ENCODE peak calls at places on chromosomes 3 and 15, in nine cellular contexts. Y is retinal pigment epithelial cell, W is dorsolateral prefrontal cortex, J is endothelial cell, O is cardiac muscle cell, R is lung, Z is upper lobe of right lung, C is ovary, T is lower leg skin. H is an unnamed sample.
A peak's percentile ranks its signal among the peaks of the same experiment; 100 is the strongest.

GRCh38 chr3:65604863-65605526 is 433.7 kb downstream of the MAGI1 start:
- DNase-seq in Z (no peak), O (peak; percentile 73), Y (no peak), C (no peak), J (no peak), R (no peak), W (no peak), T (no peak), H (no peak)

GRCh38 chr15:89917442-89918085 is 4.8 kb upstream of the ARPIN start:
- DNase-seq in J (no peak), O (no peak), W (no peak), Z (peak; percentile 36), Y (no peak), C (no peak), R (peak; percentile 42), T (no peak), H (no peak)

GRCh38 chr3:55521086-55522060 is 34.3 kb upstream of the WNT5A start:
- DNase-seq in Y (no peak), Z (no peak), J (no peak), W (no peak), O (no peak), R (no peak), C (no peak), T (peak; percentile 83), H (no peak)

GRCh38 chr3:41574900-41575299 is 375.6 kb downstream of the CTNNB1 start:
- DNase-seq in Z (no peak), Y (no peak), W (no peak), O (peak; percentile 20), T (no peak), C (no peak), J (no peak), R (no peak), H (no peak)

GRCh38 chr3:20047940-20048339 is 7.7 kb downstream of the KAT2B start:
- DNase-seq in R (no peak), Z (no peak), O (no peak), W (no peak), C (no peak), J (no peak), Y (no peak), T (no peak), H (no peak)

GRCh38 chr3:178097576-178097975 is 438.7 kb upstream of the KCNMB2 start:
- DNase-seq in C (peak; percentile 63), Y (no peak), T (no peak), Z (no peak), W (no peak), J (no peak), R (no peak), O (peak; percentile 98), H (no peak)

GRCh38 chr15:41512078-41512394 is 1.6 kb downstream of the LTK start:
- DNase-seq in J (peak; percentile 11), W (no peak), Z (no peak), C (no peak), Y (no peak), O (no peak), R (no peak), T (no peak), H (no peak)

GRCh38 chr3:64299206-64299605 is 73.9 kb upstream of the PRICKLE2 start:
- DNase-seq in W (no peak), Z (no peak), C (no peak), O (peak; percentile 32), T (no peak), Y (no peak), R (no peak), J (no peak), H (no peak)

GRCh38 chr3:46449755-46450552 is 14.8 kb downstream of the LTF start:
- DNase-seq in O (peak; percentile 9), R (no peak), T (no peak), Z (no peak), J (peak; percentile 38), Y (no peak), C (no peak), W (no peak), H (no peak)
- TF ChIP-seq CTCF in O (peak; percentile 72), R (no peak), T (no peak), Z (peak; percentile 61), J (peak; percentile 73), Y (peak; percentile 77), C (no peak), W (peak; percentile 46), H (peak; percentile 62)

GRCh38 chr3:86990171-86990733 is 697 bp downstream of the VGLL3 start:
- DNase-seq in Y (no peak), W (no peak), O (no peak), C (peak; percentile 45), J (peak; percentile 23), T (peak; percentile 84), Z (peak; percentile 70), R (no peak), H (peak; percentile 34)

GRCh38 chr3:86991482-86991815 is 500 bp upstream of the VGLL3 start:
- DNase-seq in Z (no peak), W (no peak), O (no peak), T (no peak), Y (no peak), R (no peak), C (no peak), J (no peak), H (no peak)

GRCh38 chr3:86991840-86992430 is 986 bp upstream of the VGLL3 start:
- DNase-seq in W (no peak), C (no peak), T (no peak), Z (no peak), O (no peak), J (no peak), Y (no peak), R (no peak), H (no peak)

GRCh38 chr3:86989611-86990010 is 1.3 kb downstream of the VGLL3 start:
- DNase-seq in O (no peak), J (no peak), C (no peak), T (no peak), Y (no peak), W (no peak), R (no peak), Z (no peak), H (no peak)

DNA sequence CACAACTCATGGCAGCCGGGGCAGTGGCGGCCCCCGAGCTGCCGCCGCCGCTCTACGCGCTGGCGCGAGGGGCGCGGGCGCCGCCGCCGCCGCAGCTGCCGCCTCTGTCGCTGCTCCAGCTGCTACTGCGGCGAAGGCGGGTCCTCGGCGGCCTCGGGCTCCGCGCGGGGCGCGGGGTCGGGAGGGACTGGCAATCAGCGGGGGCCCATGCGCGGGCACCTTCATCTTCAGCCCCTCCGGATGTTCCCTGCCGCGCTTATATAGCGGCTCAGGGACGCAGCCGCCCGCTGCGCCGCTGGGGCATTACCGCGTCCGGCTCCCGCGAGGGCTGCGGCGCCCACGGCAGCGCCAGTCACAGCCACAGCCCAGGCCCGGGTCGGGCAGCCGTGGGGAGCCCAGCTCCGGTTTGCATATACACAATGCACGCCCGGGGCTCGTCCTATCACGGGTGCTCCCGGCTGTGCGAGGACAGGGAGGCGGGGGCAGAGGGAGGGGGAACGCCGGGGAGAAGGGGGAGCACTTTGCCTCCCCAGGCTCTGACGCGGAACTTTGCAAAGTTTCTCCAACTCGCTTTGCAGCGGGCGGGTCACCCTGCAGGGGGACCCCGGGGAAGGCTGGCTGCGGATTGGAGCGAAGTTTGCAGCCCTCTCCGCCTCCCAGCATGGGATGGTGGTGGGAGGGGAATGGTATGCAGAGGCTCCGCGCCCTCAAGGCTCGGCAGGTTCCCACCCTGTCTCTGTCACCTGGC is at the start of gene VGLL3:
- DNase-seq in Y (peak; percentile 47), W (no peak), R (peak; percentile 60), O (peak; percentile 94), Z (peak; percentile 84), T (peak; percentile 95), C (peak; percentile 81), J (peak; percentile 58), H (peak; percentile 68)
- TF ChIP-seq CTCF in Y (peak; percentile 20), W (no peak), R (no peak), O (peak; percentile 31), Z (no peak), T (no peak), C (no peak), J (no peak), H (peak; percentile 46)

GRCh38 chr15:43911235-43911661 is 84.4 kb downstream of the WDR76 start:
- DNase-seq in T (peak; percentile 91), O (peak; percentile 93), R (no peak), W (peak; percentile 42), Y (peak; percentile 94), J (no peak), Z (no peak), C (no peak), H (no peak)

GRCh38 chr15:43913941-43914340 is 87.1 kb downstream of the WDR76 start:
- DNase-seq in O (peak; percentile 25), Z (no peak), T (no peak), C (no peak), R (no peak), J (no peak), Y (no peak), W (no peak), H (no peak)

GRCh38 chr15:43912208-43912607 is 85.4 kb downstream of the WDR76 start:
- DNase-seq in W (no peak), Z (no peak), Y (no peak), J (no peak), R (no peak), O (no peak), C (no peak), T (no peak), H (no peak)

GRCh38 chr15:43915820-43916660 is 89.2 kb downstream of the WDR76 start:
- DNase-seq in Y (no peak), T (no peak), J (no peak), Z (no peak), W (no peak), R (no peak), O (no peak), C (peak; percentile 35), H (no peak)

DNA sequence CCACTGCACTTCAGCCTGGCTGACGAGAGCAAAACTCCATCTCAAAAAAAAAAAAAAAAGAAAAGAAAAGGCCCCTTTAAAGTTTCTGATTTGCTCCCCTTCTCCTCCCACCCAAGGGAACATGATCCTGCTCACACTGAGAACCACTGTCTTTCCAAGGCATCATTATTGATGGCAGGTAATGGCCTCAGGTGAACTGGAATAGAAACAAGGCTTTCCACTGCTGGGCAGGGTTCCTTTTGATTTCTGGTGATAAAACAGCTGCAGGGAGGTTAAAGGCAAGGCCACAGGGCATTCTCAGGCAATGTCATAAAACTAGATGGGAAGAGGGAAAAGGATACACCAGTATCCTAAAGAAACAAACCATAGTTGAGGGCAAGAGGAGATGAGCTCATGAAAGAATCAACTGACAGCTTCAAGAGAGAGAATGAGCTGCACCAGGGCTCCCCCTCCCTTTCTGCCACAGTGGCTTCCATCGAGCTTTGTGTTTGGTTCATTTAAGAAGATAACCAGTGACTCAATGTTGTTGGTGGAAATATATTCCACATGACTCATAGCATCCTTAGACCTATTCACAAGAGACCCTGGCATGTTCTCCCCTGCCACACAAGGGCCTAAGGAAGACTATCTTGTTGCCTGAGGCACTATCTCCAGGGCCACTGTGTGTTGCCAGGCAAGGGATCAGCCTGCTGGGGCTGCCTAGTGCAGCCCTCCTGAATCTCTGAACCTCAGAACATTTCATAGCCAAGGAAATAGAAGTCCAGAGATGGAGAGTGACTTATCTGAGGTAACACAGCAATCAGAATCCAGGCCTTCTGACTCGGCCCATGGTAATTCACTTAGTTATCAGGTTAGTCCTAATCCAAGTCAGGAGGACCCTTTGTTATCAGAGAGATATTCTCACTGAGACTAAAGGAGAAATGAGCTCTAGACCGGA is 86.5 kb downstream of the WDR76 start:
- DNase-seq in Y (peak; percentile 94), J (no peak), O (peak; percentile 97), Z (no peak), R (no peak), W (no peak), C (peak; percentile 38), T (no peak), H (no peak)
- TF ChIP-seq CTCF in Y (no peak), J (no peak), O (no peak), Z (no peak), R (no peak), W (no peak), C (no peak), T (no peak), H (no peak)

GRCh38 chr3:150292891-150293290 is 115.2 kb upstream of the TSC22D2 start:
- DNase-seq in R (no peak), W (no peak), Z (no peak), C (no peak), Y (no peak), J (no peak), O (peak; percentile 65), T (no peak), H (no peak)

GRCh38 chr3:150291515-150291914 is 116.6 kb upstream of the TSC22D2 start:
- DNase-seq in J (no peak), Z (no peak), T (no peak), C (no peak), O (no peak), W (no peak), R (no peak), Y (no peak), H (no peak)

GRCh38 chr3:150296123-150296750 is 111.9 kb upstream of the TSC22D2 start:
- DNase-seq in C (no peak), O (no peak), J (no peak), Z (no peak), Y (no peak), R (no peak), T (no peak), W (no peak), H (no peak)

GRCh38 chr3:150296966-150297365 is 111.1 kb upstream of the TSC22D2 start:
- DNase-seq in W (no peak), C (no peak), R (no peak), T (no peak), Y (no peak), Z (no peak), J (no peak), O (no peak), H (no peak)

GRCh38 chr3:150293401-150294001 is 114.6 kb upstream of the TSC22D2 start:
- DNase-seq in C (no peak), Y (no peak), T (no peak), O (peak; percentile 64), W (no peak), R (no peak), J (no peak), Z (no peak), H (no peak)
- TF ChIP-seq CTCF in C (no peak), Y (no peak), T (no peak), O (no peak), W (no peak), R (no peak), J (no peak), Z (no peak), H (no peak)